ENCODE peak calls at places on chromosome 1, in seven cellular contexts. Y is H1, O is mammary epithelial cell, L is psoas muscle, M is PC-3, F is cardiac fibroblast, J is fibroblast of pulmonary artery. W is an unnamed sample.

GRCh38 chr1:46747683-46748288 is 28.9 kb upstream of the EFCAB14 start:
- DNase-seq in L (no peak), Y (no peak), J (peak), M (peak), F (peak), O (peak), W (peak)

GRCh38 chr1:214215583-214215982 is 65.4 kb upstream of the SMYD2 start:
- DNase-seq in F (no peak), O (no peak), Y (no peak), J (peak), M (no peak), L (no peak), W (no peak)

GRCh38 chr1:75522389-75522788 is 88.5 kb downstream of the SLC44A5 start:
- DNase-seq in F (peak), Y (no peak), L (no peak), M (no peak), J (peak), O (no peak), W (no peak)

GRCh38 chr1:14113841-14114567 is 414.0 kb downstream of the PRDM2 start:
- DNase-seq in F (peak), Y (peak), M (peak), O (peak), L (no peak), J (peak), W (no peak)

GRCh38 chr1:150626150-150626549 is 3.3 kb downstream of the ENSA start:
- DNase-seq in Y (no peak), O (peak), M (no peak), J (no peak), F (no peak), L (no peak), W (no peak)

GRCh38 chr1:229972600-229973296 is 94.3 kb upstream of the GALNT2 start:
- DNase-seq in O (no peak), J (no peak), M (no peak), L (no peak), Y (peak), F (no peak), W (no peak)

GRCh38 chr1:156342556-156342955 is 4.2 kb downstream of the TSACC start:
- DNase-seq in L (no peak), Y (no peak), M (no peak), O (no peak), F (no peak), J (no peak), W (peak)

GRCh38 chr1:174912243-174912642 is 87.5 kb upstream of the CACYBP start:
- DNase-seq in O (no peak), Y (no peak), F (no peak), M (no peak), J (no peak), L (no peak), W (no peak)

GRCh38 chr1:34865981-34866761 is 6.6 kb upstream of the SMIM12 start:
- DNase-seq in J (peak), Y (peak), L (peak), M (peak), F (peak), O (peak), W (peak)

GRCh38 chr1:168008595-168008994 is 71.7 kb upstream of the MPC2 start:
- DNase-seq in F (no peak), Y (no peak), L (no peak), J (no peak), M (no peak), O (no peak), W (no peak)

GRCh38 chr1:115613767-115614166 is 28.0 kb upstream of the VANGL1 start:
- DNase-seq in Y (no peak), F (no peak), L (no peak), J (no peak), O (no peak), M (no peak), W (no peak)

GRCh38 chr1:234039603-234040002 is 135.1 kb downstream of the SLC35F3 start:
- DNase-seq in Y (no peak), L (no peak), M (no peak), F (no peak), J (no peak), O (no peak), W (no peak)

GRCh38 chr1:43552813-43553212 is 22.1 kb downstream of the PTPRF start:
- DNase-seq in O (no peak), Y (no peak), M (no peak), L (no peak), J (peak), F (peak), W (no peak)

GRCh38 chr1:47522890-47523811 is 85.3 kb downstream of the FOXD2 start:
- DNase-seq in F (no peak), Y (no peak), M (no peak), O (no peak), L (no peak), J (no peak), W (no peak)

GRCh38 chr1:65059930-65060538 is 88.0 kb upstream of the AK4 start:
- DNase-seq in F (peak), J (peak), O (peak), Y (no peak), M (peak), L (no peak), W (no peak)

GRCh38 chr1:19758227-19758830 is 41.4 kb downstream of the TMCO4 start:
- DNase-seq in M (peak), Y (no peak), J (peak), F (peak), O (peak), L (no peak), W (peak)

GRCh38 chr1:179034720-179035119 is 9.0 kb downstream of the FAM20B start:
- DNase-seq in J (peak), M (peak), O (no peak), F (peak), Y (no peak), L (no peak), W (no peak)

DNA sequence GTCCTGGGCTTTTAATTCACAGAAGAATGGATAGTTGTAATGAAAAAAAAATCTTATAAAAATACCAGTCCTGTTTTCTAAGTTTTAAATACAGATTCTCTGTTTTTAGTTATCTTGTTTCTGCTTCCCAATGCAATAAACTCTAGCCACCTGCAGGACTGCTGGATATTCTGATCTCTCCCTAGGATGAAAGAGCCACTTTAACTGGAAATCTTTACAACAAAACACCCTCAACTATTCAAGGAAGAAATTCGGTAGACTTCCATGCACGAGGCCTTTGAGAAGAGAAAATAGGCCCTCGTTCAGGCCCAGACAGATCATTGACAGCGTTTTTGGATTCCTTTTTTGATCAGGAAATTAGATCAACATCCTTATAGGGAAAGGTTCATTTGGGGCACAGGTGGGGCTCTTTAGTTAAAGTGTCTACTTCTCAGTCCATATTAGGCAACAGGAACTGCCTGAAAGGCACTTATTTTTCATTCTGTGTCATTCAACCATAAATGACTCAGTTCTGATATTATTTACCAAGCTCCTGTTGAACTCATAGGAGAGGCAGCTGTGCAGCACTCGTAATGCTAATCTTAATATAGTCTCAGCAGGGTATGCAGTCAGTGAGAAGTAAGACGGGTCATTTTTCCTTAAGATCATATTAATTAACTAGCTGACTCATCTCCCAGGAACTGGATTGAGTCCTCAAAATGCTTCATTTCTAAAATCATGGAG is 71.1 kb upstream of the ERRFI1 start:
- DNase-seq in J (peak), M (peak), Y (no peak), O (peak), L (no peak), F (peak), W (peak)
- H3K4me3 ChIP-seq in J (no peak), M (peak), Y (no peak), O (no peak), L (no peak), F (no peak), W (no peak)

GRCh38 chr1:169271094-169271493 is 96.5 kb downstream of the NME7 start:
- DNase-seq in F (peak), O (no peak), L (no peak), Y (no peak), J (peak), M (peak), W (no peak)
- TF ChIP-seq CTCF in F (no peak), O (no peak), L (no peak), Y (peak), J (peak), M (peak), W (no peak)

GRCh38 chr1:84450916-84451315 is 28.1 kb upstream of the RPF1 start:
- DNase-seq in M (peak), L (no peak), F (no peak), O (peak), Y (no peak), J (no peak), W (no peak)
- H3K4me3 ChIP-seq in M (no peak), L (no peak), F (no peak), O (no peak), Y (no peak), J (no peak), W (no peak)

GRCh38 chr1:170145061-170145460 is 698 bp upstream of the NTMT2 start:
- DNase-seq in J (no peak), O (no peak), M (no peak), L (no peak), Y (no peak), F (no peak), W (no peak)

GRCh38 chr1:170149241-170149640 is 3.5 kb downstream of the NTMT2 start:
- DNase-seq in J (no peak), Y (no peak), L (no peak), M (no peak), O (no peak), F (peak), W (no peak)

GRCh38 chr1:170146861-170147260 is 1.1 kb downstream of the NTMT2 start:
- DNase-seq in J (no peak), M (no peak), F (no peak), O (no peak), L (no peak), Y (no peak), W (no peak)

GRCh38 chr1:170149971-170150370 is 4.2 kb downstream of the NTMT2 start:
- DNase-seq in L (no peak), J (no peak), Y (no peak), M (no peak), O (no peak), F (no peak), W (no peak)

DNA sequence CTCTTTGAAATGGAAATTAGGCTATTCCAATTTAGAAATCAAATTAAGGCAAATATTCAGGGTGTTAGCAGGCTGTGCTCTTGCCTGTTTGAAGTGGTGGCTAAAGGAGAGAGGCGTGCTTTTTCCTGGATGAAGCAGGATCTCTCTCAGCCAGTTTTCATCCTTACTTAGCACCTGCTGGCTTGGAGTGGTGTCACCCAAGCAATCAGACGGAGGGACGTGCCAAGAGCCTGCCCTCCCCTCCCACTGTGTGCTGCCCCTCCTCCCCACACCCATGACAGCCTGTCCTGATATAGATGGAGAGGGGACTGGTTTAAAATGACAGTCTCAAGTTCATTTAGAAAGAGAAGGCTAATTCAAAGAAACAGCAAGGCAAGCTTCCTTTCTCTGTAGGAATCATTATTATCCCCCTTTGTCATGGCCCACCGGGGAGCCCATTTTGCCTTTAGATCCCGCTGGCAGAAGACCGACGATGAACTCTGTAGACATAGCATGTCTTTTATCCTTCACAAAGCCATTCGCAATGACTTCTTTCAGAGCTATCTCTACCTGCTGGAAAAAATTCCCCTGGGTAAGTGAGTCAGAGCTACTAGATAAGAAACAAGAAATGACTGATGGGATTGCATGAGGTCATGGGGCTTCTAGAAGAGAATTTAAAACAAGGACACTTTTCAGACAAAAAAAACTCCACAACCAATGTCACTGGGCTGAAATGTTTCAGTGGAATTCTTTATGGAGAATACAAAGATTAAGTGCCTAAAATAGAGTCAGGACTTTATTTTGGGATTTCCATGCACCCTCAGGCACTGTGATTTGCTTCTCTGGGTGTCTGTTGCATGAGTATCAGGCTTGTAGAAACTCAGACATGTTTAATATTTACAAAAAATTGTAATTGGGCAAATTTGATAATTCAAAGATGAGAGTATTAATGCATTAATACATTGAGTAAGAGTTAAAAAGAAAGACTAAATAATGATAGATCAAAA is at the start of gene NTMT2:
- DNase-seq in F (no peak), L (no peak), Y (peak), O (peak), M (no peak), J (peak), W (no peak)
- TF ChIP-seq CTCF in F (no peak), L (no peak), Y (no peak), O (no peak), M (no peak), J (no peak), W (no peak)

DNA sequence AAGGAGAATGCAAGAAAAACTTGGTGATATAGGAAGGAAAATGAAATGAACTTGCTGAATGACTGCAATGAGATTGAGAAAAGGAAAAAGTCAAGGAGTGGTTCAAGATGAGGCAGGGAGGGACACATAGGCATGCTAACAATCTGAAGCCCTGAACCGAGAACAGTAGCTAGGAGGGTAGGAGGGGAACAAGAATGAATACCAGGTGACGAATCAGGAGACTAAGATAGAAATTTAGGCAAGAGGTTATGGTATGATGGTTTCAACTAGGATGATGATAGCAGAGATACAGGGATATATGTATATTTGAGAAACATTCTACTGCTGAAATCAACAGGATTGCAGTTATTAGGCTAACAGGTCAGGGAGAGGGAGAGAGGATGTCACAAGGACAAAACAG is 44.1 kb downstream of the SMYD3 start:
- DNase-seq in O (no peak), Y (no peak), F (no peak), J (no peak), L (no peak), M (no peak), W (no peak)
- H3K4me3 ChIP-seq in O (no peak), Y (no peak), F (no peak), J (no peak), L (no peak), M (no peak), W (no peak)

GRCh38 chr1:172926070-172926469 is 124.7 kb downstream of the TNFSF18 start:
- DNase-seq in O (no peak), Y (no peak), M (no peak), L (no peak), F (peak), J (no peak), W (no peak)
- TF ChIP-seq CTCF in O (no peak), Y (no peak), M (no peak), L (no peak), F (no peak), J (no peak), W (no peak)